ENCODE peak calls at places on chromosomes 6 and 20, in seven cellular contexts. One of them, this sample, is unnamed.

GRCh38 chr6:147486683-147487082 is 21.8 kb upstream of the SAMD5 start:
- DNase-seq in SK-N-SH: no peak
- DNase-seq in A549: no peak
- DNase-seq in endothelial cell of umbilical vein: no peak
- DNase-seq in HCT116: no peak
- DNase-seq in GM12878: no peak
- DNase-seq in K562: no peak
- DNase-seq in this sample: no peak

GRCh38 chr6:89542856-89543254 is 95.7 kb downstream of the LYRM2 start:
- DNase-seq in SK-N-SH: no peak
- DNase-seq in A549: no peak
- DNase-seq in endothelial cell of umbilical vein: no peak
- DNase-seq in HCT116: no peak
- DNase-seq in GM12878: no peak
- DNase-seq in K562: no peak
- DNase-seq in this sample: no peak

GRCh38 chr20:41134362-41135186 is 2.8 kb upstream of the PLCG1 start:
- DNase-seq in SK-N-SH: no peak
- DNase-seq in A549: no peak
- DNase-seq in endothelial cell of umbilical vein: no peak
- DNase-seq in HCT116: no peak
- DNase-seq in GM12878: no peak
- DNase-seq in K562: no peak
- DNase-seq in this sample: no peak

GRCh38 chr6:166438211-166438861 is 55.6 kb upstream of the MPC1 start:
- DNase-seq in SK-N-SH: no peak
- DNase-seq in A549: no peak
- DNase-seq in endothelial cell of umbilical vein: no peak
- DNase-seq in HCT116: no peak
- DNase-seq in GM12878: no peak
- DNase-seq in K562: peak; percentile 36
- DNase-seq in this sample: no peak

GRCh38 chr20:54267510-54268003 is 59.7 kb downstream of the PFDN4 start:
- DNase-seq in SK-N-SH: no peak
- DNase-seq in A549: no peak
- DNase-seq in endothelial cell of umbilical vein: no peak
- DNase-seq in HCT116: peak; percentile 87
- DNase-seq in GM12878: no peak
- DNase-seq in K562: no peak
- DNase-seq in this sample: no peak

GRCh38 chr6:21257125-21257524 is 336.4 kb upstream of the SOX4 start:
- DNase-seq in SK-N-SH: no peak
- DNase-seq in A549: no peak
- DNase-seq in endothelial cell of umbilical vein: no peak
- DNase-seq in HCT116: no peak
- DNase-seq in GM12878: no peak
- DNase-seq in K562: no peak
- DNase-seq in this sample: no peak

GRCh38 chr6:141884850-141885249 is 247.9 kb upstream of the GJE1 start:
- DNase-seq in SK-N-SH: no peak
- DNase-seq in A549: no peak
- DNase-seq in endothelial cell of umbilical vein: no peak
- DNase-seq in HCT116: no peak
- DNase-seq in GM12878: no peak
- DNase-seq in K562: no peak
- DNase-seq in this sample: no peak

GRCh38 chr6:109296971-109297372 is 85.3 kb downstream of the CD164 start:
- DNase-seq in SK-N-SH: no peak
- DNase-seq in A549: no peak
- DNase-seq in endothelial cell of umbilical vein: no peak
- DNase-seq in HCT116: no peak
- DNase-seq in GM12878: no peak
- DNase-seq in K562: peak; percentile 57
- DNase-seq in this sample: no peak

GRCh38 chr20:49775229-49775693 is 37.4 kb upstream of the SLC9A8 start:
- DNase-seq in SK-N-SH: no peak
- DNase-seq in A549: peak; percentile 90
- DNase-seq in endothelial cell of umbilical vein: peak; percentile 98
- DNase-seq in HCT116: peak; percentile 77
- DNase-seq in GM12878: no peak
- DNase-seq in K562: peak; percentile 52
- DNase-seq in this sample: peak; percentile 62

GRCh38 chr6:100260584-100260983 is 204.1 kb downstream of the SIM1 start:
- DNase-seq in SK-N-SH: no peak
- DNase-seq in A549: no peak
- DNase-seq in endothelial cell of umbilical vein: no peak
- DNase-seq in HCT116: no peak
- DNase-seq in GM12878: no peak
- DNase-seq in K562: no peak
- DNase-seq in this sample: no peak

GRCh38 chr6:44481056-44481455 is 93.5 kb downstream of the CDC5L start:
- DNase-seq in SK-N-SH: no peak
- DNase-seq in A549: no peak
- DNase-seq in endothelial cell of umbilical vein: no peak
- DNase-seq in HCT116: no peak
- DNase-seq in GM12878: no peak
- DNase-seq in K562: no peak
- DNase-seq in this sample: no peak

GRCh38 chr6:108168501-108168979 is 2.7 kb downstream of the NR2E1 start:
- DNase-seq in SK-N-SH: peak; percentile 74
- DNase-seq in A549: no peak
- DNase-seq in endothelial cell of umbilical vein: no peak
- DNase-seq in HCT116: no peak
- DNase-seq in GM12878: no peak
- DNase-seq in K562: no peak
- DNase-seq in this sample: peak; percentile 56

GRCh38 chr6:87763901-87764300 is 61.9 kb upstream of the AKIRIN2 start:
- DNase-seq in SK-N-SH: no peak
- DNase-seq in A549: no peak
- DNase-seq in endothelial cell of umbilical vein: no peak
- DNase-seq in HCT116: no peak
- DNase-seq in GM12878: no peak
- DNase-seq in K562: no peak
- DNase-seq in this sample: no peak

GRCh38 chr6:62283828-62284411 is 2.1 kb downstream of the KHDRBS2 start:
- DNase-seq in SK-N-SH: peak; percentile 23
- DNase-seq in A549: peak; percentile 20
- DNase-seq in endothelial cell of umbilical vein: no peak
- DNase-seq in HCT116: peak; percentile 7
- DNase-seq in GM12878: no peak
- DNase-seq in K562: no peak
- DNase-seq in this sample: peak; percentile 42

GRCh38 chr6:1485678-1486077 is 96.3 kb downstream of the FOXF2 start:
- DNase-seq in SK-N-SH: no peak
- DNase-seq in A549: peak; percentile 80
- DNase-seq in endothelial cell of umbilical vein: peak; percentile 52
- DNase-seq in HCT116: peak; percentile 80
- DNase-seq in GM12878: no peak
- DNase-seq in K562: no peak
- DNase-seq in this sample: no peak

GRCh38 chr6:148885154-148885870 is 138.5 kb downstream of the UST start:
- DNase-seq in SK-N-SH: no peak
- DNase-seq in A549: no peak
- DNase-seq in endothelial cell of umbilical vein: peak; percentile 74
- DNase-seq in HCT116: no peak
- DNase-seq in GM12878: no peak
- DNase-seq in K562: no peak
- DNase-seq in this sample: no peak

GRCh38 chr20:13554706-13555105 is 84.0 kb downstream of the TASP1 start:
- DNase-seq in SK-N-SH: no peak
- DNase-seq in A549: peak; percentile 17
- DNase-seq in endothelial cell of umbilical vein: no peak
- DNase-seq in HCT116: no peak
- DNase-seq in GM12878: no peak
- DNase-seq in K562: no peak
- DNase-seq in this sample: peak; percentile 13
- TF ChIP-seq MAX in SK-N-SH: no peak
- TF ChIP-seq MAX in A549: no peak
- TF ChIP-seq MAX in endothelial cell of umbilical vein: no peak
- TF ChIP-seq MAX in HCT116: no peak
- TF ChIP-seq MAX in GM12878: no peak
- TF ChIP-seq MAX in K562: no peak
- TF ChIP-seq MAX in this sample: no peak

DNA sequence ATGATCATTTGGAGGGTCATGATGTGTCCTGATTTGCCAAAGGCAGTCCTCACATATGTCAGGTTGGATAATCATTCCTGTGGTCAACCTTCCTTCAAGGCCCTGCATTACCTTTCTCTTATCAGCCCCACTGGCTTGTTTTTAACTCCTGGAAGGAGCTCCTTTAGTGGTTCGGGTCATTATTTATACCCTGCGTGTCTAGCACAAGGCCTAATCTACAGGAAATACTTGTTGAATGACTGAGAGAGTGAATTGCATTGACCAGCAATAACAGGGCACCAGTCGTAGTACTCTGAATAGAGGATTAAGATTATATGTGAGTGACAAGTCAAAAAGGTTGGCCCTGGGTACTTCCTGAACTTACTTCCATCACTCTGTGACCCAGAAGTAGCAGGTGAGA is 4.5 kb downstream of the HIVEP2 start:
- DNase-seq in SK-N-SH: no peak
- DNase-seq in A549: no peak
- DNase-seq in endothelial cell of umbilical vein: peak; percentile 73
- DNase-seq in HCT116: no peak
- DNase-seq in GM12878: no peak
- DNase-seq in K562: no peak
- DNase-seq in this sample: no peak
- H3K4me3 ChIP-seq in SK-N-SH: no peak overlapping the region
- H3K4me3 ChIP-seq in A549: no peak overlapping the region
- H3K4me3 ChIP-seq in endothelial cell of umbilical vein: no peak overlapping the region
- H3K4me3 ChIP-seq in HCT116: no peak overlapping the region
- H3K4me3 ChIP-seq in GM12878: peak overlapping the region; percentile 18
- H3K4me3 ChIP-seq in K562: no peak overlapping the region
- H3K4me3 ChIP-seq in this sample: no peak overlapping the region

GRCh38 chr6:94088870-94089269 is 669.5 kb upstream of the EPHA7 start:
- DNase-seq in SK-N-SH: no peak
- DNase-seq in A549: no peak
- DNase-seq in endothelial cell of umbilical vein: no peak
- DNase-seq in HCT116: no peak
- DNase-seq in GM12878: no peak
- DNase-seq in K562: no peak
- DNase-seq in this sample: no peak

GRCh38 chr6:94089915-94090314 is 670.6 kb upstream of the EPHA7 start:
- DNase-seq in SK-N-SH: no peak
- DNase-seq in A549: no peak
- DNase-seq in endothelial cell of umbilical vein: no peak
- DNase-seq in HCT116: no peak
- DNase-seq in GM12878: no peak
- DNase-seq in K562: no peak
- DNase-seq in this sample: no peak
- TF ChIP-seq MAX in SK-N-SH: no peak
- TF ChIP-seq MAX in A549: no peak
- TF ChIP-seq MAX in endothelial cell of umbilical vein: no peak
- TF ChIP-seq MAX in HCT116: no peak
- TF ChIP-seq MAX in GM12878: no peak
- TF ChIP-seq MAX in K562: no peak
- TF ChIP-seq MAX in this sample: no peak

DNA sequence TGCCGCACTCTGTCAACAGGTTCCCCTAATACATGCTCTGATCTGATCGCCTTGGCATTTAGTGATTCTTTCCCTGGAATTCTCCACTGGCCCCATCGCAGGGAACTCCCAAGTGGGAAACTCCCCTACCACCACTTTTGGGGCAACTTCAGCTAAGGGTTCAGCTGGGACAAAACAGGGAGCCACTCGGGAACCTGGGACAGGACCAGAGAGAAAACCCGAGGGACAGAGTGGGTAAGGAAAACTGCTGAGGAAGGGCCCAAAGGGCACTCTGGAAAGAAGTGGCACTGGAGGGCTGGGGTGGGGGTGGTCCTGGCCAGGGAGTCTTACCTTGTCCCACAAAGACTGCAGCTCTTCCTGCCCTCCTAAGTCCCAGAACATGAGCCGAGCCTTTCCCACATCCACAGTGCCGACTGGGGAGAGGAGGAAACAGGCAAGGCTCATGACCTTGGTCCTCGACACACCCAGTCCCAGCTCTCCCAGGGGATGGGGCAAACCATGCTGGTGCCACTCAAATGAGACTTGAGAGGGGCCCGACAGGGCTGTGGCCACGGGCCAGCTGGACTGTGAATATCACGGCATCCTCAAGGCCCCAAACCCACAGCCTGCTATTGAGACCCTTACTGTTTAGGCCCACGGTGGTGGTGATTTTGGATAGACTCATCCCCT is 1.6 kb downstream of the ARFRP1 start:
- DNase-seq in SK-N-SH: no peak
- DNase-seq in A549: no peak
- DNase-seq in endothelial cell of umbilical vein: no peak
- DNase-seq in HCT116: no peak
- DNase-seq in GM12878: no peak
- DNase-seq in K562: no peak
- DNase-seq in this sample: no peak
- H3K4me3 ChIP-seq in SK-N-SH: peak overlapping the region; percentile 70
- H3K4me3 ChIP-seq in A549: peak overlapping the region; percentile 98
- H3K4me3 ChIP-seq in endothelial cell of umbilical vein: no peak overlapping the region
- H3K4me3 ChIP-seq in HCT116: peak overlapping the region; percentile 85
- H3K4me3 ChIP-seq in GM12878: peak overlapping the region; percentile 89
- H3K4me3 ChIP-seq in K562: peak overlapping the region; percentile 100
- H3K4me3 ChIP-seq in this sample: peak overlapping the region; percentile 83

DNA sequence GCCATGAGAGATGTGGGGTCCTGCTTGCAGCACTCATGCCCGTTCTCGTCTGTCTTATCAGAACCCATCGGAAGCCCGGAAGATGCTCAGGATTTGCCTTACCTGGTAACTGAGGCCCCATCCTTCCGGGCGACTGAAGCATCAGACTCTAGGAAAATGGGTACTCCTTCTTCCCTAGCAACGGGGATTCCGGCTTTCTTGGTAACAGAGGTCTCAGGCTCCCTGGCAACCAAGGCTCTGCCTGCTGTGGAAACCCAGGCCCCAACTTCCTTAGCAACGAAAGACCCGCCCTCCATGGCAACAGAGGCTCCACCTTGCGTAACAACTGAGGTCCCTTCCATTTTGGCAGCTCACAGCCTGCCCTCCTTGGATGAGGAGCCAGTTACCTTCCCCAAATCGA is 8.3 kb downstream of the PI16 start:
- DNase-seq in SK-N-SH: no peak
- DNase-seq in A549: peak; percentile 36
- DNase-seq in endothelial cell of umbilical vein: no peak
- DNase-seq in HCT116: no peak
- DNase-seq in GM12878: no peak
- DNase-seq in K562: no peak
- DNase-seq in this sample: peak; percentile 94
- TF ChIP-seq MAX in SK-N-SH: no peak
- TF ChIP-seq MAX in A549: no peak
- TF ChIP-seq MAX in endothelial cell of umbilical vein: no peak
- TF ChIP-seq MAX in HCT116: no peak
- TF ChIP-seq MAX in GM12878: no peak
- TF ChIP-seq MAX in K562: no peak
- TF ChIP-seq MAX in this sample: no peak

DNA sequence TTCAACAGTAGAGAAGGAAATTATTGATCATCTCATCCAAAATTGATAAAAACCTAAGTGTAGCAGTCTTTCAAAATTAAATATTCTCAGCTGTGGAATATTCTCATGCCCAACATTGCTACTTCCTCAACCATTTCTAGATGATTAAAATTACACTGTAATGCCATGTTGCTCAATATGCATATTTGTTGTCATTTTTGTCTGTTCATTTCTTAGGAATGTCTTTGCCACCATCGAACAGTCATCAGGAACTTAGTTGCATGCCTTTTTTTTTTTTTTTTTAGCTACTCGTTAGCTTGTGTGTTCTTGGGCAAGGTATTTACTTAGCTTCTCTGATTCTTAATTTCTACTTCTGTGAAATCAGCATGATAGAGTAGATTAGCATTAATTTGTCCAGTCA is 188.6 kb downstream of the DTNBP1 start:
- DNase-seq in SK-N-SH: no peak
- DNase-seq in A549: no peak
- DNase-seq in endothelial cell of umbilical vein: no peak
- DNase-seq in HCT116: no peak
- DNase-seq in GM12878: no peak
- DNase-seq in K562: no peak
- DNase-seq in this sample: no peak
- H3K4me3 ChIP-seq in SK-N-SH: no peak overlapping the region
- H3K4me3 ChIP-seq in A549: no peak overlapping the region
- H3K4me3 ChIP-seq in endothelial cell of umbilical vein: no peak overlapping the region
- H3K4me3 ChIP-seq in HCT116: no peak overlapping the region
- H3K4me3 ChIP-seq in GM12878: no peak overlapping the region
- H3K4me3 ChIP-seq in K562: no peak overlapping the region
- H3K4me3 ChIP-seq in this sample: no peak overlapping the region

This sample was measured in NB4.